ENCODE peak calls at places on chromosomes 1 and 21, in nine cellular contexts. One of them, this sample, is unnamed.

GRCh38 chr1:239354211-239354610 is 32.2 kb upstream of the CHRM3 start:
- DNase-seq in upper lobe of right lung: no peak
- DNase-seq in suprapubic skin: no peak
- DNase-seq in CD4-positive, alpha-beta memory T cell: no peak
- DNase-seq in left ventricle myocardium inferior: no peak
- DNase-seq in SJSA1: no peak
- DNase-seq in tibial artery: no peak
- DNase-seq in tibial nerve: no peak
- DNase-seq in lower lobe of right lung: no peak
- DNase-seq in this sample: no peak

GRCh38 chr1:177302365-177303044 is 131.7 kb downstream of the BRINP2 start:
- DNase-seq in SJSA1: no peak
- DNase-seq in CD4-positive, alpha-beta memory T cell: no peak
- DNase-seq in suprapubic skin: no peak
- DNase-seq in tibial nerve: no peak
- DNase-seq in lower lobe of right lung: peak; percentile 53
- DNase-seq in left ventricle myocardium inferior: peak; percentile 61
- DNase-seq in tibial artery: no peak
- DNase-seq in upper lobe of right lung: peak; percentile 65
- DNase-seq in this sample: no peak

GRCh38 chr1:184461321-184461720 is 74.5 kb downstream of the C1orf21 start:
- DNase-seq in suprapubic skin: no peak
- DNase-seq in CD4-positive, alpha-beta memory T cell: no peak
- DNase-seq in SJSA1: no peak
- DNase-seq in lower lobe of right lung: no peak
- DNase-seq in left ventricle myocardium inferior: no peak
- DNase-seq in tibial artery: no peak
- DNase-seq in tibial nerve: no peak
- DNase-seq in upper lobe of right lung: no peak
- DNase-seq in this sample: no peak

GRCh38 chr1:188244681-188245080 is 1415.9 kb downstream of the PLA2G4A start:
- DNase-seq in left ventricle myocardium inferior: no peak
- DNase-seq in SJSA1: no peak
- DNase-seq in tibial artery: no peak
- DNase-seq in upper lobe of right lung: no peak
- DNase-seq in suprapubic skin: no peak
- DNase-seq in CD4-positive, alpha-beta memory T cell: no peak
- DNase-seq in tibial nerve: no peak
- DNase-seq in lower lobe of right lung: no peak
- DNase-seq in this sample: no peak

GRCh38 chr1:168520832-168521231 is 23.0 kb downstream of the XCL2 start:
- DNase-seq in lower lobe of right lung: no peak
- DNase-seq in tibial nerve: no peak
- DNase-seq in tibial artery: no peak
- DNase-seq in upper lobe of right lung: no peak
- DNase-seq in left ventricle myocardium inferior: no peak
- DNase-seq in CD4-positive, alpha-beta memory T cell: no peak
- DNase-seq in suprapubic skin: no peak
- DNase-seq in SJSA1: no peak
- DNase-seq in this sample: no peak

GRCh38 chr1:227888404-227889046 is 59.2 kb downstream of the WNT9A start:
- DNase-seq in SJSA1: no peak
- DNase-seq in lower lobe of right lung: peak; percentile 51
- DNase-seq in CD4-positive, alpha-beta memory T cell: no peak
- DNase-seq in left ventricle myocardium inferior: no peak
- DNase-seq in tibial artery: no peak
- DNase-seq in tibial nerve: peak; percentile 11
- DNase-seq in suprapubic skin: no peak
- DNase-seq in upper lobe of right lung: peak; percentile 63
- DNase-seq in this sample: peak; percentile 40

GRCh38 chr1:235207202-235207565 is 46.1 kb upstream of the RBM34 start:
- DNase-seq in tibial nerve: no peak
- DNase-seq in tibial artery: no peak
- DNase-seq in left ventricle myocardium inferior: no peak
- DNase-seq in CD4-positive, alpha-beta memory T cell: peak; percentile 72
- DNase-seq in lower lobe of right lung: no peak
- DNase-seq in SJSA1: no peak
- DNase-seq in suprapubic skin: no peak
- DNase-seq in upper lobe of right lung: no peak
- DNase-seq in this sample: no peak

GRCh38 chr1:246798606-246799496 is 74.6 kb downstream of the SCCPDH start:
- DNase-seq in tibial nerve: no peak
- DNase-seq in SJSA1: no peak
- DNase-seq in tibial artery: no peak
- DNase-seq in left ventricle myocardium inferior: peak; percentile 35
- DNase-seq in lower lobe of right lung: no peak
- DNase-seq in CD4-positive, alpha-beta memory T cell: no peak
- DNase-seq in upper lobe of right lung: no peak
- DNase-seq in suprapubic skin: peak; percentile 71
- DNase-seq in this sample: no peak

GRCh38 chr1:7046314-7046713 is 261.1 kb downstream of the CAMTA1 start:
- DNase-seq in CD4-positive, alpha-beta memory T cell: no peak
- DNase-seq in tibial nerve: no peak
- DNase-seq in suprapubic skin: no peak
- DNase-seq in SJSA1: no peak
- DNase-seq in lower lobe of right lung: no peak
- DNase-seq in upper lobe of right lung: no peak
- DNase-seq in tibial artery: no peak
- DNase-seq in left ventricle myocardium inferior: no peak
- DNase-seq in this sample: no peak

GRCh38 chr1:39184354-39184818 is 20.1 kb upstream of the MACF1 start:
- DNase-seq in upper lobe of right lung: no peak
- DNase-seq in lower lobe of right lung: no peak
- DNase-seq in left ventricle myocardium inferior: no peak
- DNase-seq in SJSA1: no peak
- DNase-seq in suprapubic skin: no peak
- DNase-seq in tibial artery: no peak
- DNase-seq in CD4-positive, alpha-beta memory T cell: no peak
- DNase-seq in tibial nerve: no peak
- DNase-seq in this sample: no peak

GRCh38 chr1:220457982-220458381 is 70.0 kb upstream of the MARK1 start:
- DNase-seq in SJSA1: no peak
- DNase-seq in tibial nerve: no peak
- DNase-seq in CD4-positive, alpha-beta memory T cell: no peak
- DNase-seq in lower lobe of right lung: no peak
- DNase-seq in upper lobe of right lung: no peak
- DNase-seq in left ventricle myocardium inferior: no peak
- DNase-seq in tibial artery: no peak
- DNase-seq in suprapubic skin: no peak
- DNase-seq in this sample: no peak

GRCh38 chr1:150020711-150021110 is 10.2 kb upstream of the OTUD7B start:
- DNase-seq in left ventricle myocardium inferior: no peak
- DNase-seq in tibial artery: no peak
- DNase-seq in lower lobe of right lung: no peak
- DNase-seq in suprapubic skin: no peak
- DNase-seq in upper lobe of right lung: no peak
- DNase-seq in CD4-positive, alpha-beta memory T cell: no peak
- DNase-seq in SJSA1: no peak
- DNase-seq in tibial nerve: no peak
- DNase-seq in this sample: no peak

GRCh38 chr21:42377211-42377950 is 11.0 kb upstream of the TFF1 start:
- DNase-seq in lower lobe of right lung: peak; percentile 4
- DNase-seq in suprapubic skin: no peak
- DNase-seq in CD4-positive, alpha-beta memory T cell: no peak
- DNase-seq in tibial nerve: no peak
- DNase-seq in tibial artery: no peak
- DNase-seq in left ventricle myocardium inferior: no peak
- DNase-seq in SJSA1: no peak
- DNase-seq in upper lobe of right lung: peak; percentile 41
- DNase-seq in this sample: no peak

GRCh38 chr21:36544545-36544944 is 64.6 kb upstream of the CLDN14 start:
- DNase-seq in tibial nerve: no peak
- DNase-seq in tibial artery: no peak
- DNase-seq in upper lobe of right lung: no peak
- DNase-seq in SJSA1: no peak
- DNase-seq in left ventricle myocardium inferior: no peak
- DNase-seq in CD4-positive, alpha-beta memory T cell: no peak
- DNase-seq in lower lobe of right lung: no peak
- DNase-seq in suprapubic skin: no peak
- DNase-seq in this sample: no peak

GRCh38 chr1:24775348-24775747 is 30.1 kb downstream of the CLIC4 start:
- DNase-seq in tibial artery: no peak
- DNase-seq in tibial nerve: no peak
- DNase-seq in left ventricle myocardium inferior: no peak
- DNase-seq in upper lobe of right lung: no peak
- DNase-seq in SJSA1: no peak
- DNase-seq in CD4-positive, alpha-beta memory T cell: no peak
- DNase-seq in suprapubic skin: no peak
- DNase-seq in lower lobe of right lung: no peak
- DNase-seq in this sample: no peak

GRCh38 chr1:96256391-96256790 is 465.2 kb upstream of the PTBP2 start:
- DNase-seq in SJSA1: no peak
- DNase-seq in left ventricle myocardium inferior: no peak
- DNase-seq in CD4-positive, alpha-beta memory T cell: no peak
- DNase-seq in tibial artery: no peak
- DNase-seq in upper lobe of right lung: no peak
- DNase-seq in suprapubic skin: no peak
- DNase-seq in tibial nerve: no peak
- DNase-seq in lower lobe of right lung: no peak
- DNase-seq in this sample: no peak
- H3K27ac ChIP-seq in SJSA1: no peak overlapping the region
- H3K27ac ChIP-seq in left ventricle myocardium inferior: no peak overlapping the region
- H3K27ac ChIP-seq in CD4-positive, alpha-beta memory T cell: no peak overlapping the region
- H3K27ac ChIP-seq in tibial artery: no peak overlapping the region
- H3K27ac ChIP-seq in upper lobe of right lung: no peak overlapping the region
- H3K27ac ChIP-seq in suprapubic skin: no peak overlapping the region
- H3K27ac ChIP-seq in tibial nerve: no peak overlapping the region
- H3K27ac ChIP-seq in lower lobe of right lung: no peak overlapping the region
- H3K27ac ChIP-seq in this sample: no peak overlapping the region

GRCh38 chr1:54404263-54404662 is 1.9 kb downstream of the SSBP3 start:
- DNase-seq in SJSA1: no peak
- DNase-seq in lower lobe of right lung: no peak
- DNase-seq in suprapubic skin: no peak
- DNase-seq in upper lobe of right lung: no peak
- DNase-seq in tibial nerve: no peak
- DNase-seq in left ventricle myocardium inferior: no peak
- DNase-seq in tibial artery: no peak
- DNase-seq in CD4-positive, alpha-beta memory T cell: no peak
- DNase-seq in this sample: no peak
- H3K4me1 ChIP-seq in SJSA1: peaks cover 44% of the 10 kb centered on the region
- H3K4me1 ChIP-seq in lower lobe of right lung: peaks cover 53% of the 10 kb centered on the region
- H3K4me1 ChIP-seq in suprapubic skin: peaks cover 53% of the 10 kb centered on the region
- H3K4me1 ChIP-seq in upper lobe of right lung: peaks cover 42% of the 10 kb centered on the region
- H3K4me1 ChIP-seq in tibial nerve: no peaks in the 10 kb centered on the region
- H3K4me1 ChIP-seq in left ventricle myocardium inferior: peaks cover 89% of the 10 kb centered on the region
- H3K4me1 ChIP-seq in tibial artery: peaks cover 55% of the 10 kb centered on the region
- H3K4me1 ChIP-seq in CD4-positive, alpha-beta memory T cell: peaks cover 66% of the 10 kb centered on the region
- H3K4me1 ChIP-seq in this sample: peaks cover 65% of the 10 kb centered on the region

GRCh38 chr1:3027611-3028371 is 6.5 kb downstream of the ACTRT2 start:
- DNase-seq in suprapubic skin: peak; percentile 74
- DNase-seq in tibial artery: no peak
- DNase-seq in upper lobe of right lung: peak; percentile 49
- DNase-seq in lower lobe of right lung: no peak
- DNase-seq in CD4-positive, alpha-beta memory T cell: no peak
- DNase-seq in tibial nerve: no peak
- DNase-seq in SJSA1: no peak
- DNase-seq in left ventricle myocardium inferior: no peak
- DNase-seq in this sample: peak; percentile 41

GRCh38 chr1:3030663-3031381 is 9.6 kb downstream of the ACTRT2 start:
- DNase-seq in suprapubic skin: peak; percentile 60
- DNase-seq in left ventricle myocardium inferior: no peak
- DNase-seq in tibial artery: no peak
- DNase-seq in CD4-positive, alpha-beta memory T cell: no peak
- DNase-seq in lower lobe of right lung: peak; percentile 24
- DNase-seq in upper lobe of right lung: peak; percentile 49
- DNase-seq in SJSA1: no peak
- DNase-seq in tibial nerve: no peak
- DNase-seq in this sample: peak; percentile 43

GRCh38 chr1:3029991-3030662 is 8.9 kb downstream of the ACTRT2 start:
- DNase-seq in suprapubic skin: peak; percentile 65
- DNase-seq in tibial artery: peak; percentile 12
- DNase-seq in SJSA1: no peak
- DNase-seq in left ventricle myocardium inferior: no peak
- DNase-seq in CD4-positive, alpha-beta memory T cell: no peak
- DNase-seq in upper lobe of right lung: peak; percentile 46
- DNase-seq in tibial nerve: no peak
- DNase-seq in lower lobe of right lung: no peak
- DNase-seq in this sample: no peak

GRCh38 chr1:3028531-3029282 is 7.4 kb downstream of the ACTRT2 start:
- DNase-seq in tibial artery: no peak
- DNase-seq in SJSA1: no peak
- DNase-seq in suprapubic skin: peak; percentile 50
- DNase-seq in lower lobe of right lung: no peak
- DNase-seq in tibial nerve: no peak
- DNase-seq in CD4-positive, alpha-beta memory T cell: no peak
- DNase-seq in upper lobe of right lung: peak; percentile 44
- DNase-seq in left ventricle myocardium inferior: no peak
- DNase-seq in this sample: no peak

GRCh38 chr1:3029481-3029961 is 8.3 kb downstream of the ACTRT2 start:
- DNase-seq in tibial artery: peak; percentile 14
- DNase-seq in SJSA1: no peak
- DNase-seq in left ventricle myocardium inferior: no peak
- DNase-seq in CD4-positive, alpha-beta memory T cell: no peak
- DNase-seq in upper lobe of right lung: peak; percentile 39
- DNase-seq in lower lobe of right lung: no peak
- DNase-seq in tibial nerve: no peak
- DNase-seq in suprapubic skin: peak; percentile 62
- DNase-seq in this sample: no peak
- H3K9me3 ChIP-seq in tibial artery: no peaks in the 10 kb centered on the region
- H3K9me3 ChIP-seq in SJSA1: no peaks in the 10 kb centered on the region
- H3K9me3 ChIP-seq in left ventricle myocardium inferior: no peaks in the 10 kb centered on the region
- H3K9me3 ChIP-seq in CD4-positive, alpha-beta memory T cell: no peaks in the 10 kb centered on the region
- H3K9me3 ChIP-seq in upper lobe of right lung: no peaks in the 10 kb centered on the region
- H3K9me3 ChIP-seq in lower lobe of right lung: no peaks in the 10 kb centered on the region
- H3K9me3 ChIP-seq in tibial nerve: no peaks in the 10 kb centered on the region
- H3K9me3 ChIP-seq in suprapubic skin: no peaks in the 10 kb centered on the region
- H3K9me3 ChIP-seq in this sample: no peaks in the 10 kb centered on the region

DNA sequence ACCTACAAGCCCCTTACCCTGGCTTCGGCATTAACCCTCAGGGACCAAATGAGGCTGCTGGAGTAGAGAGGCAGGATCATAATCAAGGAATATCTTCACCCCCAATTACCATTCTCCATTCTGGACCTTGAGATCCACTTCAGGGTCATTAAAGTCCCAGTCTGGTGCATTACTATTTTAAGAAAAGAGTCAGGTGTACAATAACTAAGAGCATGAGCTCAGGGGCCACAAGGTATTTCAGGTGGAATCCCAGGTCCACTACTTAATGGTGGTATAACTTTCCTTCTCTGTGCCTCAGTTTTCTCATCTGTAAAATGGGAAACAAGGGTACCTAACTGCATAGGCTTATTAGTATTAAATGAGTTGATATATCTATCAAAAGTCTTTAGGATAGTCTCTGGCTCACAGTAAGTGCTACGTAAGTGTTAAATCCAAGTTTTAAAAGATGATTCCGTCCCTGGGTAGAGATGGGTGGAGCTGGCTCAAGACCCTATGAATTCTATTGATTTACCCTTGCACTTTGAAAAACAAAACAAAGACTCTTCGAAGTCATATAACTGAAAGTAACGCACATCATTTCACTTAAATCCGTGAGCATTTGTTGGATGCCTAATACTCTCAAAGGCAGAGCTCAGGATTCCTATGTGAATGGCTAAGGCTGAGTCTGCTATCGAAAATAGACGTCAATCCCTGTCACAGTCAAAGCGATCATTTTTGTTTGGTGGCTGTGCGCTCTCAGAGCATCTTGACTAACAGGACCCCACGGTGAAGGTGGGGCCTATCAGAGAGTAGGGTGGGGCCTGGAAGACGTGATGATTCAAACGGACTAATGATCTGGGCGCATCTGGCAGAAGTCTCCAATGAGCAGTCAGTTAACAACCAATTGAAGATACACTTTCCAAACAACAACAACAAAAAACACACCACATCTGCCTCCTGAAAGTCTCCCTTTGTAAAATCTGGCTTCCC is 985 bp upstream of the NUCKS1 start:
- DNase-seq in SJSA1: no peak
- DNase-seq in left ventricle myocardium inferior: no peak
- DNase-seq in tibial nerve: no peak
- DNase-seq in lower lobe of right lung: no peak
- DNase-seq in upper lobe of right lung: no peak
- DNase-seq in tibial artery: no peak
- DNase-seq in suprapubic skin: no peak
- DNase-seq in CD4-positive, alpha-beta memory T cell: no peak
- DNase-seq in this sample: no peak
- H3K27ac ChIP-seq in SJSA1: peak overlapping the region; percentile 89
- H3K27ac ChIP-seq in left ventricle myocardium inferior: peak overlapping the region; percentile 98
- H3K27ac ChIP-seq in tibial nerve: peak overlapping the region; percentile 100
- H3K27ac ChIP-seq in lower lobe of right lung: peak overlapping the region; percentile 94
- H3K27ac ChIP-seq in upper lobe of right lung: peak overlapping the region; percentile 87
- H3K27ac ChIP-seq in tibial artery: peak overlapping the region; percentile 99
- H3K27ac ChIP-seq in suprapubic skin: peak overlapping the region; percentile 100
- H3K27ac ChIP-seq in CD4-positive, alpha-beta memory T cell: peak overlapping the region; percentile 87
- H3K27ac ChIP-seq in this sample: peak overlapping the region; percentile 90

This sample was measured in psoas muscle.